ENCODE peak calls at places on chromosomes 13 and 19, in eight cellular contexts. L is uterus, K is tibial artery, Z is glutamatergic neuron, Y is cardiac muscle cell, T is psoas muscle, M is heart right ventricle, P is endodermal cell. J is an unnamed sample.

GRCh38 chr19:41535029-41535622 is 40.8 kb upstream of the CEACAM21 start:
- DNase-seq in Y (no peak), T (no peak), P (no peak), Z (no peak), K (no peak), L (no peak), M (no peak), J (no peak)

GRCh38 chr13:21673592-21674270 is 2.9 kb downstream of the FGF9 start:
- DNase-seq in L (no peak), T (peak), M (peak), K (no peak), P (peak), Z (peak), Y (peak), J (peak)

GRCh38 chr19:34246340-34246739 is 8.0 kb upstream of the GARRE1 start:
- DNase-seq in M (no peak), Y (peak), T (no peak), P (no peak), Z (no peak), L (no peak), K (no peak), J (no peak)

GRCh38 chr13:66617786-66618185 is 612.4 kb downstream of the PCDH9 start:
- DNase-seq in K (no peak), Z (peak), T (no peak), Y (no peak), M (no peak), L (no peak), P (no peak), J (no peak)

GRCh38 chr13:109152941-109153340 is 523.5 kb downstream of the MYO16 start:
- DNase-seq in Z (no peak), M (no peak), K (no peak), P (no peak), T (no peak), L (no peak), Y (no peak), J (no peak)

GRCh38 chr19:38634757-38635482 is 12.5 kb upstream of the ACTN4 start:
- DNase-seq in Y (peak), T (peak), L (peak), P (peak), K (peak), M (peak), Z (peak), J (peak)

GRCh38 chr19:14056069-14056666 is 5.7 kb downstream of the PALM3 start:
- DNase-seq in Y (no peak), P (no peak), Z (no peak), K (no peak), L (no peak), M (no peak), T (no peak), J (peak)

GRCh38 chr19:756232-756631 is 5.3 kb downstream of the MISP start:
- DNase-seq in K (no peak), T (no peak), Z (no peak), L (no peak), M (no peak), P (peak), Y (peak), J (no peak)

GRCh38 chr19:32945260-32945659 is 26.5 kb downstream of the CEP89 start:
- DNase-seq in Y (no peak), K (no peak), Z (no peak), L (no peak), P (no peak), M (no peak), T (no peak), J (no peak)

GRCh38 chr19:19115954-19116353 is 22.3 kb downstream of the TMEM161A start:
- DNase-seq in M (peak), Z (peak), T (peak), K (no peak), L (no peak), Y (peak), P (peak), J (peak)

GRCh38 chr13:64158910-64159309 is 2743.3 kb upstream of the PCDH20 start:
- DNase-seq in Y (peak), Z (no peak), T (no peak), L (no peak), P (no peak), M (no peak), K (no peak), J (no peak)

GRCh38 chr13:20356437-20356836 is 124.3 kb upstream of the GJB6 start:
- DNase-seq in M (no peak), K (no peak), T (no peak), Y (peak), L (no peak), Z (no peak), P (peak), J (no peak)

GRCh38 chr13:20354722-20355121 is 122.6 kb upstream of the GJB6 start:
- DNase-seq in Z (no peak), K (no peak), T (no peak), L (no peak), P (no peak), Y (no peak), M (no peak), J (no peak)

GRCh38 chr13:20351279-20352022 is 119.3 kb upstream of the GJB6 start:
- DNase-seq in P (no peak), M (no peak), L (no peak), T (no peak), Y (peak), Z (no peak), K (no peak), J (no peak)

GRCh38 chr13:20350819-20351218 is 118.7 kb upstream of the GJB6 start:
- DNase-seq in Y (no peak), L (no peak), Z (no peak), P (no peak), M (no peak), K (no peak), T (no peak), J (no peak)

DNA sequence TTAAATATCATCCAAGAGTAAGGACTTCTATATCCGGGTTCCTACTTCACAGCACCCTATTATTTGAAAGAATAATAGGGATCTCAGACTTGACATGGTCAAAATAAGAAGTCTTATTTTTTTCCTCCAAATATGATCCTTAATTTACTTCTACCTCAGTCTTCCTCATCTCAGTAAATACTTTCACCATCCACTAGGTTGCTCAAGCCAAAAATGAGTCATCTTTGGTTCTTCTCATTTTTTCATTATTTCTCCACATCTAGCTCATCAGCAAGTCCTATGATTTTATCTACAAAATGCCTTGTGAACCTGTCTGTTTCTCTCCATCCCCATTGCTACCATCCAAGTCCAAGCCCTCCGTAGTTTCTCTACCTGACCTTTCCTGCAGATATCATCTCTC is 121.9 kb upstream of the GJB6 start:
- DNase-seq in P (no peak), K (no peak), T (no peak), Z (no peak), M (no peak), Y (peak), L (no peak), J (no peak)
- TF ChIP-seq CTCF in P (peak), K (no peak), T (no peak), Z (peak), M (no peak), Y (peak), L (no peak), J (no peak)

GRCh38 chr19:4063369-4064072 is 3.2 kb downstream of the ZBTB7A start:
- DNase-seq in Y (no peak), K (no peak), M (no peak), Z (no peak), P (peak), L (no peak), T (peak), J (no peak)
- TF ChIP-seq CTCF in Y (peak), K (no peak), M (peak), Z (no peak), P (peak), L (no peak), T (no peak), J (no peak)

DNA sequence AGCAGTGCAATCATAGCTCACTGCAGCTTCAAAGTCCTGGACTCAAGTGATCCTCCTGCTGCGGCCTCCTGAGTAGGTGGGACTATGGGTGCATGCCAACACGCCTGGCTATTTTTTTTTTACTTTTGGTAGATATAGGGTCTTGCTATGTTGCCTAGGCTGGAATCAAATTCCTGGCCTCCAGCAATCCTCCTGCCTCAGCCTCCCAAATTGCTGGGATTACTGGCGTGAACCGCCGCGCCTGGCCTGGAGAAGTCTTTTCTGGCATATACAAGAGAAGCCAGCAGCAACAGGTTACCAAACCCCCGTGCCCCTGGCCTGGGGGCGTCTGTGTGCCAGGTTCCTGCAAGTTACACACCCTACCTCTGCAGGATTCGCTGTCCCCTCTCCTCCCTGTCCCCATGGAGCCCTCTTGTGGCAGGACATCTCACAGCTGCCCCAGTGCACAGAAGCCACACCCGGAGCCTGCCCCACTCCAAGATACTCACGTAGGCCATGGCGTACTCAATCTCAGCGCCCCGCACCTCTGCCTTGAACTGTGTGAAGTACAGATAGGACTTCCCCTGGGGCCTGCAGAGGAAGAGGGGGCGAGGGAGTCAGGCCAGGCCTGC is 9.9 kb downstream of the MYDGF start:
- DNase-seq in K (no peak), L (no peak), Z (peak), M (no peak), P (peak), T (no peak), Y (no peak), J (no peak)
- TF ChIP-seq CTCF in K (no peak), L (no peak), Z (no peak), M (peak), P (peak), T (peak), Y (peak), J (peak)

GRCh38 chr13:81577601-81578000 is 1236.7 kb upstream of the SPRY2 start:
- DNase-seq in K (no peak), L (no peak), Y (peak), T (no peak), Z (no peak), M (no peak), P (no peak), J (no peak)
- TF ChIP-seq CTCF in K (no peak), L (no peak), Y (no peak), T (no peak), Z (no peak), M (no peak), P (no peak), J (no peak)

GRCh38 chr13:85619321-85619720 is 179.9 kb downstream of the SLITRK6 start:
- DNase-seq in Y (no peak), Z (no peak), M (no peak), P (no peak), K (no peak), L (no peak), T (no peak), J (no peak)
- TF ChIP-seq CTCF in Y (no peak), Z (no peak), M (no peak), P (no peak), K (no peak), L (no peak), T (no peak), J (no peak)